ENCODE peak calls at places on chromosomes 1 and 21, in eight cellular contexts. One of them, this sample, is unnamed.

GRCh38 chr1:11525151-11525505 is 46.2 kb downstream of the DISP3 start:
- DNase-seq in lung: no peak
- DNase-seq in BJ: no peak
- DNase-seq in lower lobe of right lung: no peak
- DNase-seq in left ventricle myocardium inferior: no peak
- DNase-seq in astrocyte: no peak
- DNase-seq in ovary: no peak
- DNase-seq in breast epithelium: no peak
- DNase-seq in this sample: no peak

GRCh38 chr1:175882192-175882591 is 138.8 kb upstream of the TNR start:
- DNase-seq in lung: no peak
- DNase-seq in BJ: no peak
- DNase-seq in lower lobe of right lung: no peak
- DNase-seq in left ventricle myocardium inferior: no peak
- DNase-seq in astrocyte: no peak
- DNase-seq in ovary: no peak
- DNase-seq in breast epithelium: no peak
- DNase-seq in this sample: no peak

GRCh38 chr1:165306543-165307434 is 49.7 kb downstream of the LMX1A start:
- DNase-seq in lung: no peak
- DNase-seq in BJ: no peak
- DNase-seq in lower lobe of right lung: no peak
- DNase-seq in left ventricle myocardium inferior: no peak
- DNase-seq in astrocyte: no peak
- DNase-seq in ovary: no peak
- DNase-seq in breast epithelium: no peak
- DNase-seq in this sample: no peak

GRCh38 chr1:160374701-160375443 is 8.0 kb downstream of the NHLH1 start:
- DNase-seq in lung: no peak
- DNase-seq in BJ: no peak
- DNase-seq in lower lobe of right lung: no peak
- DNase-seq in left ventricle myocardium inferior: no peak
- DNase-seq in astrocyte: no peak
- DNase-seq in ovary: no peak
- DNase-seq in breast epithelium: no peak
- DNase-seq in this sample: no peak

GRCh38 chr1:225962440-225962975 is 21.5 kb upstream of the LEFTY2 start:
- DNase-seq in lung: no peak
- DNase-seq in BJ: no peak
- DNase-seq in lower lobe of right lung: peak; percentile 67
- DNase-seq in left ventricle myocardium inferior: peak; percentile 33
- DNase-seq in astrocyte: no peak
- DNase-seq in ovary: no peak
- DNase-seq in breast epithelium: no peak
- DNase-seq in this sample: peak; percentile 73

GRCh38 chr1:181178241-181178640 is 89.7 kb downstream of the IER5 start:
- DNase-seq in lung: no peak
- DNase-seq in BJ: no peak
- DNase-seq in lower lobe of right lung: no peak
- DNase-seq in left ventricle myocardium inferior: no peak
- DNase-seq in astrocyte: no peak
- DNase-seq in ovary: no peak
- DNase-seq in breast epithelium: no peak
- DNase-seq in this sample: no peak

GRCh38 chr21:36691539-36692124 is 7.3 kb upstream of the SIM2 start:
- DNase-seq in lung: no peak
- DNase-seq in BJ: no peak
- DNase-seq in lower lobe of right lung: no peak
- DNase-seq in left ventricle myocardium inferior: no peak
- DNase-seq in astrocyte: peak; percentile 14
- DNase-seq in ovary: no peak
- DNase-seq in breast epithelium: no peak
- DNase-seq in this sample: no peak

GRCh38 chr1:1960480-1961196 is 41.6 kb upstream of the TMEM52 start:
- DNase-seq in lung: no peak
- DNase-seq in BJ: no peak
- DNase-seq in lower lobe of right lung: no peak
- DNase-seq in left ventricle myocardium inferior: no peak
- DNase-seq in astrocyte: no peak
- DNase-seq in ovary: no peak
- DNase-seq in breast epithelium: no peak
- DNase-seq in this sample: no peak

GRCh38 chr21:36024782-36025181 is 35.5 kb downstream of the SETD4 start:
- DNase-seq in lung: no peak
- DNase-seq in BJ: no peak
- DNase-seq in lower lobe of right lung: no peak
- DNase-seq in left ventricle myocardium inferior: no peak
- DNase-seq in astrocyte: no peak
- DNase-seq in ovary: no peak
- DNase-seq in breast epithelium: no peak
- DNase-seq in this sample: no peak

GRCh38 chr1:208142632-208143390 is 101.4 kb downstream of the PLXNA2 start:
- DNase-seq in lung: no peak
- DNase-seq in BJ: no peak
- DNase-seq in lower lobe of right lung: no peak
- DNase-seq in left ventricle myocardium inferior: no peak
- DNase-seq in astrocyte: no peak
- DNase-seq in ovary: no peak
- DNase-seq in breast epithelium: no peak
- DNase-seq in this sample: no peak

GRCh38 chr1:41363632-41364320 is 2.5 kb downstream of the FOXO6 start:
- DNase-seq in lung: no peak
- DNase-seq in BJ: no peak
- DNase-seq in lower lobe of right lung: no peak
- DNase-seq in left ventricle myocardium inferior: no peak
- DNase-seq in astrocyte: no peak
- DNase-seq in ovary: no peak
- DNase-seq in breast epithelium: no peak
- DNase-seq in this sample: no peak

GRCh38 chr1:41362749-41363631 is 1.8 kb downstream of the FOXO6 start:
- DNase-seq in lung: no peak
- DNase-seq in BJ: no peak
- DNase-seq in lower lobe of right lung: no peak
- DNase-seq in left ventricle myocardium inferior: no peak
- DNase-seq in astrocyte: no peak
- DNase-seq in ovary: peak; percentile 43
- DNase-seq in breast epithelium: no peak
- DNase-seq in this sample: no peak

GRCh38 chr1:41361028-41361494 is at the start of gene FOXO6:
- DNase-seq in lung: peak; percentile 98
- DNase-seq in BJ: peak; percentile 71
- DNase-seq in lower lobe of right lung: peak; percentile 99
- DNase-seq in left ventricle myocardium inferior: peak; percentile 98
- DNase-seq in astrocyte: peak; percentile 86
- DNase-seq in ovary: peak; percentile 99
- DNase-seq in breast epithelium: peak; percentile 99
- DNase-seq in this sample: peak; percentile 91

GRCh38 chr1:41361495-41362356 is 492 bp downstream of the FOXO6 start:
- DNase-seq in lung: no peak
- DNase-seq in BJ: no peak
- DNase-seq in lower lobe of right lung: no peak
- DNase-seq in left ventricle myocardium inferior: no peak
- DNase-seq in astrocyte: no peak
- DNase-seq in ovary: peak; percentile 66
- DNase-seq in breast epithelium: no peak
- DNase-seq in this sample: peak; percentile 35

GRCh38 chr1:41362357-41362721 is 1.1 kb downstream of the FOXO6 start:
- DNase-seq in lung: no peak
- DNase-seq in BJ: no peak
- DNase-seq in lower lobe of right lung: no peak
- DNase-seq in left ventricle myocardium inferior: no peak
- DNase-seq in astrocyte: no peak
- DNase-seq in ovary: peak; percentile 62
- DNase-seq in breast epithelium: no peak
- DNase-seq in this sample: no peak
- H3K4me3 ChIP-seq in lung: no peak overlapping the region
- H3K4me3 ChIP-seq in BJ: no peak overlapping the region
- H3K4me3 ChIP-seq in lower lobe of right lung: peak overlapping the region; percentile 73
- H3K4me3 ChIP-seq in left ventricle myocardium inferior: peak overlapping the region; percentile 76
- H3K4me3 ChIP-seq in astrocyte: no peak overlapping the region
- H3K4me3 ChIP-seq in ovary: peak overlapping the region; percentile 61
- H3K4me3 ChIP-seq in breast epithelium: peak overlapping the region; percentile 53
- H3K4me3 ChIP-seq in this sample: no peak overlapping the region

DNA sequence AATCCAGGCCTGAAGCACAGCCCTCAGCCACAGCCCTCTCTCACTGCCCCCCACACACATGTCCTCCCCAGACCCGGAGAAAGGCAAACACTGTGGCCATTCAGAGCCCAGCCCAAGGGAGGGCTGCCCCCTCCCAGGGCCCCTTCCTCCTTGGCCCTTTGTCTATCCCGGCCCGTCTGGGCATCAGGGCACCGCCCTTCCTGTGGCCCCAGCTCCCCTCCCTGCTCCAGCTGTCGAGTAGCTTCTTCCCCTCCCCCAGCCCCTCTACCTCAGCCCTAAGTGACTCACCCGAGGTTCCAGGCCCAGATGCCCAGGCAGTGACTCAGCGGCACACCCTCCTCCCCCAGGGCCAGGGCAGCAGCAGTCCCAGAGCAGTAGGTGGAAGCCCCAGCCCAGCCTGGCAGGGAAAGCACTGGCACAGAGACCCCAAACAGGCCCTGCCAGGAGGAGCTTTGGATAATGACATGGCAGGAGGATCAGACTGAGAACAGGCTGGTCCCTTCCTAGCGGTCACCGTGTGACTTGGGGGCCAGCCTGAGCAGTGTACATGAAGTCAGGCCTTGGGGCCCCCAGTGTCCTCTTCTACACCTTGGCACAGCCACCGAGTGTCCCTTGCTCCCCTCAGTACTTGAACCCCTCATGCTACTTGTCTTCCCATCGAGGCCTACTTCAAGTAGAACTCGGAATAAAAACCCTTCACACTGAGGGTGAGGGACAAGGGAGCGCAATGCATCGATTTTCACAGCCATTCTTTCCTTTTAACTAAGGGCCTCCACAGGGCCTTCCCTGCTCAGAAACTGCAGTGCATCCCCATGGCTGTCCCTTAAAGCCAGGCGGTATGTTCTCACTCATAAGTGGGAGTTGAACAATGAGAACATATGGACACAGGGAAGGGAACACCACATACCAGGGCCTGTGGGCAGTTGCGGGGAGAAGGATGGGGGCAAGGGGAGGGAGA is 1.0 kb upstream of the S100A2 start:
- DNase-seq in lung: peak; percentile 98
- DNase-seq in BJ: peak; percentile 89
- DNase-seq in lower lobe of right lung: peak; percentile 98
- DNase-seq in left ventricle myocardium inferior: peak; percentile 92
- DNase-seq in astrocyte: peak; percentile 97
- DNase-seq in ovary: peak; percentile 89
- DNase-seq in breast epithelium: peak; percentile 98
- DNase-seq in this sample: peak; percentile 59
- TF ChIP-seq CTCF in lung: no peak
- TF ChIP-seq CTCF in BJ: no peak
- TF ChIP-seq CTCF in lower lobe of right lung: no peak
- TF ChIP-seq CTCF in left ventricle myocardium inferior: no peak
- TF ChIP-seq CTCF in astrocyte: no peak
- TF ChIP-seq CTCF in ovary: no peak
- TF ChIP-seq CTCF in breast epithelium: no peak
- TF ChIP-seq CTCF in this sample: no peak

GRCh38 chr1:156394835-156395461 is 25.9 kb downstream of the RHBG start:
- DNase-seq in lung: no peak
- DNase-seq in BJ: no peak
- DNase-seq in lower lobe of right lung: no peak
- DNase-seq in left ventricle myocardium inferior: no peak
- DNase-seq in astrocyte: no peak
- DNase-seq in ovary: no peak
- DNase-seq in breast epithelium: no peak
- DNase-seq in this sample: no peak
- H3K27me3 ChIP-seq in lung: peaks cover 5% of the 10 kb centered on the region
- H3K27me3 ChIP-seq in BJ: peaks cover 18% of the 10 kb centered on the region
- H3K27me3 ChIP-seq in lower lobe of right lung: peaks cover 27% of the 10 kb centered on the region
- H3K27me3 ChIP-seq in left ventricle myocardium inferior: peaks cover 43% of the 10 kb centered on the region
- H3K27me3 ChIP-seq in astrocyte: peaks cover 10% of the 10 kb centered on the region
- H3K27me3 ChIP-seq in ovary: no peaks in the 10 kb centered on the region
- H3K27me3 ChIP-seq in breast epithelium: no peaks in the 10 kb centered on the region
- H3K27me3 ChIP-seq in this sample: no peaks in the 10 kb centered on the region

DNA sequence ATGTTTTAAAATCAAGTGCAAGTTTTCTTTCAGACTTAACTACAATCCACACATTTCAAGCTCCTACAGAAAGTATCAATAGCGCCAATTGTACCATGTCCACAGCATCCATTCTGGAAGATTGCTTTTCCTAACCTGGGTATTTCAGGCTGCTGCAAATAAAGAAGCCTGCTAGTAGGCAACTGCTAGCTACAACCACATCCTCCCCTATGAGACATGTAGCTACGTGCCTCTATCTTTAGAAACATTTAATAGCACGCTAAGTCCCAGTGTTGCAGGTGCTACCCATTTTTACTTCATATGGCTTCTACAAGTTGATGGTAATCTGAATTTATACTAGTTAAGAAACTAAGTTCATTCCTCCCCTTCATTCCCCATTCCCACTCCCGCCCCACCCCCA is 7.4 kb upstream of the AMPD1 start:
- DNase-seq in lung: no peak
- DNase-seq in BJ: no peak
- DNase-seq in lower lobe of right lung: no peak
- DNase-seq in left ventricle myocardium inferior: no peak
- DNase-seq in astrocyte: no peak
- DNase-seq in ovary: no peak
- DNase-seq in breast epithelium: no peak
- DNase-seq in this sample: no peak
- H3K4me3 ChIP-seq in lung: no peak overlapping the region
- H3K4me3 ChIP-seq in BJ: no peak overlapping the region
- H3K4me3 ChIP-seq in lower lobe of right lung: no peak overlapping the region
- H3K4me3 ChIP-seq in left ventricle myocardium inferior: no peak overlapping the region
- H3K4me3 ChIP-seq in astrocyte: no peak overlapping the region
- H3K4me3 ChIP-seq in ovary: no peak overlapping the region
- H3K4me3 ChIP-seq in breast epithelium: no peak overlapping the region
- H3K4me3 ChIP-seq in this sample: no peak overlapping the region

GRCh38 chr1:29341936-29342335 is 105.6 kb downstream of the PTPRU start:
- DNase-seq in lung: no peak
- DNase-seq in BJ: no peak
- DNase-seq in lower lobe of right lung: no peak
- DNase-seq in left ventricle myocardium inferior: no peak
- DNase-seq in astrocyte: no peak
- DNase-seq in ovary: no peak
- DNase-seq in breast epithelium: no peak
- DNase-seq in this sample: no peak
- TF ChIP-seq CTCF in lung: no peak
- TF ChIP-seq CTCF in BJ: peak; percentile 27
- TF ChIP-seq CTCF in lower lobe of right lung: no peak
- TF ChIP-seq CTCF in left ventricle myocardium inferior: no peak
- TF ChIP-seq CTCF in astrocyte: peak; percentile 19
- TF ChIP-seq CTCF in ovary: no peak
- TF ChIP-seq CTCF in breast epithelium: no peak
- TF ChIP-seq CTCF in this sample: peak; percentile 22

DNA sequence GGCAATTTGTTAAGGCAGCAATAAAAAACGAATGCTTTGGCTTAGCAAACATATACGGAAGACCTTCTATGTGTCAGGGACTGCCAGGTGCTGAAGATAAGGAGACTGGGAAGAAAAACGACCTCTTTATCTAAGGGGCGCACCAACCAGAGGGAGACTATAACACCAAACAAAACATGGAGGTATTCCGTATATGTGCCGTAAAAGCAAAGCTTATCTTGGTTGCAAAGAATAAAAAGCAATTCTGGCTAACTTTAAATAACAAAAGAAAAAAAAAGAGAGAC is 167.1 kb upstream of the KCNJ15 start:
- DNase-seq in lung: no peak
- DNase-seq in BJ: no peak
- DNase-seq in lower lobe of right lung: no peak
- DNase-seq in left ventricle myocardium inferior: no peak
- DNase-seq in astrocyte: no peak
- DNase-seq in ovary: no peak
- DNase-seq in breast epithelium: no peak
- DNase-seq in this sample: no peak
- H3K27me3 ChIP-seq in lung: no peaks in the 10 kb centered on the region
- H3K27me3 ChIP-seq in BJ: no peaks in the 10 kb centered on the region
- H3K27me3 ChIP-seq in lower lobe of right lung: no peaks in the 10 kb centered on the region
- H3K27me3 ChIP-seq in left ventricle myocardium inferior: peaks cover 7% of the 10 kb centered on the region
- H3K27me3 ChIP-seq in astrocyte: no peaks in the 10 kb centered on the region
- H3K27me3 ChIP-seq in ovary: no peaks in the 10 kb centered on the region
- H3K27me3 ChIP-seq in breast epithelium: no peaks in the 10 kb centered on the region
- H3K27me3 ChIP-seq in this sample: no peaks in the 10 kb centered on the region